ENCODE peak calls at places on chromosomes 2 and 18, in five cellular contexts. A is stimulated activated CD8-positive, alpha-beta memory T cell treated with anti-CD3 and anti-CD28 coated beads, Interleukin-15, amount 100 ng/mL, for 1 hour; L is anterior cingulate cortex; S is nucleus accumbens; U is HT1080. Y is an unnamed sample.

GRCh38 chr2:236676131-236676873 is 106.7 kb downstream of the ACKR3 start:
- DNase-seq in A (no peak), L (no peak), S (no peak), U (no peak), Y (no peak)

GRCh38 chr2:61177727-61178549 is 15.9 kb downstream of the C2orf74 start:
- DNase-seq in A (no peak), L (no peak), S (peak; percentile 50), U (no peak), Y (peak; percentile 55)

GRCh38 chr2:28956415-28956826 is 24.7 kb upstream of the TOGARAM2 start:
- DNase-seq in A (no peak), L (peak; percentile 57), S (no peak), U (no peak), Y (no peak)

GRCh38 chr2:219689676-219690628 is 62.5 kb downstream of the SLC4A3 start:
- DNase-seq in A (no peak), L (peak; percentile 42), S (no peak), U (peak; percentile 75), Y (peak; percentile 66)

GRCh38 chr2:55014962-55015939 is 35.0 kb downstream of the RTN4 start:
- DNase-seq in A (peak; percentile 14), L (peak; percentile 63), S (peak; percentile 27), U (peak; percentile 51), Y (no peak)

GRCh38 chr2:27863146-27863545 is 27.0 kb downstream of the RBKS start:
- DNase-seq in A (no peak), L (no peak), S (no peak), U (no peak), Y (no peak)

GRCh38 chr2:119531292-119531691 is 7.0 kb upstream of the SCTR start:
- DNase-seq in A (no peak), L (no peak), S (no peak), U (peak; percentile 9), Y (no peak)

GRCh38 chr2:160252278-160252887 is 52.3 kb upstream of the ITGB6 start:
- DNase-seq in A (no peak), L (no peak), S (no peak), U (peak; percentile 48), Y (no peak)

GRCh38 chr2:133667-134593 is 87.6 kb upstream of the FAM110C start:
- DNase-seq in A (no peak), L (no peak), S (no peak), U (no peak), Y (no peak)

GRCh38 chr2:23541453-23542334 is 156.7 kb downstream of the KLHL29 start:
- DNase-seq in A (no peak), L (no peak), S (no peak), U (no peak), Y (no peak)

GRCh38 chr2:25076749-25077148 is 34.9 kb downstream of the EFR3B start:
- DNase-seq in A (no peak), L (no peak), S (no peak), U (no peak), Y (no peak)

GRCh38 chr2:238888781-238889180 is 40.9 kb downstream of the TWIST2 start:
- DNase-seq in A (no peak), L (no peak), S (no peak), U (no peak), Y (no peak)

GRCh38 chr2:119657486-119658145 is 21.4 kb upstream of the TMEM177 start:
- DNase-seq in A (no peak), L (no peak), S (no peak), U (no peak), Y (no peak)

GRCh38 chr2:125455110-125455509 is 1200.8 kb upstream of the GYPC start:
- DNase-seq in A (no peak), L (no peak), S (no peak), U (peak; percentile 51), Y (no peak)

GRCh38 chr2:61632276-61633169 is 94.4 kb upstream of the XPO1 start:
- DNase-seq in A (no peak), L (no peak), S (no peak), U (no peak), Y (no peak)

GRCh38 chr2:241095594-241096290 is 6.3 kb downstream of the MTERF4 start:
- DNase-seq in A (no peak), L (no peak), S (no peak), U (no peak), Y (no peak)

GRCh38 chr2:99694331-99694730 is 204.5 kb upstream of the REV1 start:
- DNase-seq in A (no peak), L (no peak), S (no peak), U (no peak), Y (no peak)

GRCh38 chr18:26864658-26865057 is 849 bp downstream of the AQP4 start:
- DNase-seq in A (no peak), L (no peak), S (no peak), U (no peak), Y (no peak)

GRCh38 chr2:207920721-207921120 is 104.6 kb downstream of the PLEKHM3 start:
- DNase-seq in A (no peak), L (no peak), S (no peak), U (no peak), Y (no peak)

GRCh38 chr18:63730788-63731187 is 28.0 kb downstream of the SERPINB11 start:
- DNase-seq in A (no peak), L (no peak), S (no peak), U (peak; percentile 18), Y (no peak)

GRCh38 chr2:149129433-149129832 is 90.9 kb downstream of the LYPD6B start:
- DNase-seq in A (no peak), L (no peak), S (no peak), U (peak; percentile 80), Y (no peak)

GRCh38 chr18:8707946-8708345 is 2.6 kb downstream of the MTCL1 start:
- DNase-seq in A (no peak), L (no peak), S (no peak), U (no peak), Y (no peak)

GRCh38 chr2:38935568-38936172 is 46.0 kb downstream of the ARHGEF33 start:
- DNase-seq in A (no peak), L (no peak), S (no peak), U (peak; percentile 58), Y (no peak)

GRCh38 chr18:77702686-77703085 is 453.0 kb downstream of the GALR1 start:
- DNase-seq in A (no peak), L (peak; percentile 10), S (no peak), U (no peak), Y (no peak)

GRCh38 chr18:32470136-32470712 is 458 bp downstream of the GAREM1 start:
- DNase-seq in A (no peak), L (peak; percentile 44), S (peak; percentile 54), U (peak; percentile 13), Y (no peak)

GRCh38 chr2:238645095-238645494 is 202.8 kb upstream of the TWIST2 start:
- DNase-seq in A (no peak), L (no peak), S (no peak), U (no peak), Y (no peak)

GRCh38 chr18:58407263-58407648 is 221.6 kb downstream of the ALPK2 start:
- DNase-seq in A (no peak), L (no peak), S (no peak), U (no peak), Y (no peak)

GRCh38 chr2:136126021-136126420 is 8.1 kb upstream of the CXCR4 start:
- DNase-seq in A (no peak), L (no peak), S (no peak), U (no peak), Y (no peak)

GRCh38 chr18:24346254-24346653 is 51.4 kb downstream of the OSBPL1A start:
- DNase-seq in A (no peak), L (no peak), S (no peak), U (no peak), Y (no peak)

GRCh38 chr2:167966937-167967913 is 280.2 kb downstream of the STK39 start:
- DNase-seq in A (no peak), L (no peak), S (no peak), U (no peak), Y (no peak)

GRCh38 chr2:31386648-31387047 is 27.9 kb downstream of the XDH start:
- DNase-seq in A (no peak), L (no peak), S (no peak), U (no peak), Y (no peak)

GRCh38 chr2:85323351-85323987 is 4.3 kb downstream of the TGOLN2 start:
- DNase-seq in A (no peak), L (no peak), S (no peak), U (no peak), Y (no peak)

GRCh38 chr2:162430323-162430722 is 86.4 kb downstream of the GCA start:
- DNase-seq in A (no peak), L (no peak), S (no peak), U (peak; percentile 6), Y (no peak)